ENCODE peak calls at places on chromosomes 1 and 21, in four cellular contexts. One of them, this sample, is unnamed.

GRCh38 chr1:246005067-246005466 is 502.0 kb downstream of the SMYD3 start:
- DNase-seq in suprapubic skin: no peak
- DNase-seq in uterus: no peak
- DNase-seq in ovary: no peak
- DNase-seq in this sample: no peak

GRCh38 chr1:20470174-20470573 is 15.8 kb downstream of the CAMK2N1 start:
- DNase-seq in suprapubic skin: no peak
- DNase-seq in uterus: no peak
- DNase-seq in ovary: no peak
- DNase-seq in this sample: no peak

GRCh38 chr1:11858968-11859871 is 475 bp upstream of the NPPB start:
- DNase-seq in uterus: peak; percentile 53
- DNase-seq in suprapubic skin: no peak
- DNase-seq in ovary: peak; percentile 81
- DNase-seq in this sample: no peak

GRCh38 chr1:87592156-87592555 is 263.5 kb downstream of the LMO4 start:
- DNase-seq in suprapubic skin: no peak
- DNase-seq in ovary: no peak
- DNase-seq in uterus: no peak
- DNase-seq in this sample: no peak

GRCh38 chr1:158180741-158181576 is at the start of gene CD1D:
- DNase-seq in ovary: no peak
- DNase-seq in uterus: peak; percentile 47
- DNase-seq in suprapubic skin: no peak
- DNase-seq in this sample: no peak

GRCh38 chr1:227890451-227891222 is 57.1 kb downstream of the WNT9A start:
- DNase-seq in suprapubic skin: no peak
- DNase-seq in uterus: peak; percentile 12
- DNase-seq in ovary: peak; percentile 15
- DNase-seq in this sample: peak; percentile 95

GRCh38 chr1:78619446-78619802 is 824 bp upstream of the IFI44L start:
- DNase-seq in suprapubic skin: no peak
- DNase-seq in ovary: no peak
- DNase-seq in uterus: no peak
- DNase-seq in this sample: no peak

GRCh38 chr1:113929750-113930498 is 800 bp downstream of the HIPK1 start:
- DNase-seq in ovary: peak; percentile 49
- DNase-seq in uterus: no peak
- DNase-seq in suprapubic skin: peak; percentile 82
- DNase-seq in this sample: no peak

GRCh38 chr1:44660176-44660575 is 14.1 kb downstream of the TMEM53 start:
- DNase-seq in ovary: no peak
- DNase-seq in suprapubic skin: no peak
- DNase-seq in uterus: no peak
- DNase-seq in this sample: no peak

GRCh38 chr1:203129501-203130231 is 2.1 kb downstream of the ADORA1 start:
- DNase-seq in ovary: peak; percentile 23
- DNase-seq in uterus: no peak
- DNase-seq in suprapubic skin: no peak
- DNase-seq in this sample: no peak

GRCh38 chr1:111556318-111557037 is 53.0 kb upstream of the ADORA3 start:
- DNase-seq in suprapubic skin: no peak
- DNase-seq in uterus: no peak
- DNase-seq in ovary: no peak
- DNase-seq in this sample: no peak

GRCh38 chr1:90074137-90074536 is 79.2 kb downstream of the ZNF326 start:
- DNase-seq in suprapubic skin: no peak
- DNase-seq in uterus: no peak
- DNase-seq in ovary: no peak
- DNase-seq in this sample: no peak

GRCh38 chr1:243595527-243596206 is 254.4 kb downstream of the AKT3 start:
- DNase-seq in uterus: no peak
- DNase-seq in ovary: no peak
- DNase-seq in suprapubic skin: no peak
- DNase-seq in this sample: no peak

GRCh38 chr1:86552376-86552775 is 5.5 kb downstream of the CLCA4 start:
- DNase-seq in uterus: no peak
- DNase-seq in ovary: no peak
- DNase-seq in suprapubic skin: peak; percentile 50
- DNase-seq in this sample: no peak

GRCh38 chr1:64516803-64517568 is 47.1 kb downstream of the CACHD1 start:
- DNase-seq in uterus: no peak
- DNase-seq in suprapubic skin: no peak
- DNase-seq in ovary: no peak
- DNase-seq in this sample: no peak

GRCh38 chr1:44212355-44213221 is 683 bp upstream of the DMAP1 start:
- DNase-seq in ovary: no peak
- DNase-seq in uterus: no peak
- DNase-seq in suprapubic skin: no peak
- DNase-seq in this sample: no peak

GRCh38 chr1:52225174-52225573 is 83.3 kb downstream of the ZFYVE9 start:
- DNase-seq in suprapubic skin: no peak
- DNase-seq in uterus: no peak
- DNase-seq in ovary: no peak
- DNase-seq in this sample: no peak

GRCh38 chr1:8818325-8818775 is 910 bp upstream of the RERE start:
- DNase-seq in uterus: peak; percentile 31
- DNase-seq in suprapubic skin: peak; percentile 87
- DNase-seq in ovary: peak; percentile 66
- DNase-seq in this sample: no peak

GRCh38 chr1:227941509-227942020 is 6.2 kb downstream of the WNT9A start:
- DNase-seq in ovary: peak; percentile 24
- DNase-seq in suprapubic skin: peak; percentile 60
- DNase-seq in uterus: no peak
- DNase-seq in this sample: no peak

DNA sequence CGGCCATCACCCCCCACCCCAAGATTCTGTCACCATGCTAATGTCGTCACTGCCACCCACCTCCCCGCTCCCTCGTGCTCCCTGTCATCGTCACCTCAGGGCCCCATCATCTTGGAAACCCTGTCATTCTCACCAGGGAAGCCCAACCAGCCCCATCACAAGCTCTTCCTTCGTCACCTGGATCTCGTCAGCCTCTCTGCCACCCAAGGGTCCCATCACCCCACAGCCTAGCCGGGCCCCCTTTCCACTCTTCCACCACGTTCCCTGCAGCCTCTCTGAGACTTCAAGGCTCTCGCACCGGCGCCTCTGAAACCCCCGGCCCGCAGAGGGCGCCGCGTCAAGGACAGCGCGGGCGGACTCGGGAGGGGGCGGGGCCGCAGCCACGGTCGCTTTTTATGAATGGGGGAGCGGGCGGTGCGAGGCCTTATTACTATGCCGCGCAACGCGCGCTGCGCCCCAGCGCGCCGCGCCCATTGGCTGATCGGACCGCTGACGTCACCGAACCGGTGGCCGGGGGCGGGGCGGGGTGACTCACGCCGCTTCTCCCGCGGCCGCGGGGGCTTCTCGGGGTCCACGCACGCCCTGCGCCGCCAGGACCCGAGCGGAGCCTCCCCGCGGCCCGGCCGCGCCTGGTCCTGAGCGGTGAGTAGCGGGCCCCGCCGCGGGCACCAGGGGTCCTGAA is at the start of gene GPR3:
- DNase-seq in ovary: peak; percentile 91
- DNase-seq in suprapubic skin: peak; percentile 94
- DNase-seq in uterus: peak; percentile 94
- DNase-seq in this sample: no peak
- TF ChIP-seq POLR2A in ovary: no peak
- TF ChIP-seq POLR2A in suprapubic skin: no peak
- TF ChIP-seq POLR2A in uterus: peak; percentile 45
- TF ChIP-seq POLR2A in this sample: no peak

DNA sequence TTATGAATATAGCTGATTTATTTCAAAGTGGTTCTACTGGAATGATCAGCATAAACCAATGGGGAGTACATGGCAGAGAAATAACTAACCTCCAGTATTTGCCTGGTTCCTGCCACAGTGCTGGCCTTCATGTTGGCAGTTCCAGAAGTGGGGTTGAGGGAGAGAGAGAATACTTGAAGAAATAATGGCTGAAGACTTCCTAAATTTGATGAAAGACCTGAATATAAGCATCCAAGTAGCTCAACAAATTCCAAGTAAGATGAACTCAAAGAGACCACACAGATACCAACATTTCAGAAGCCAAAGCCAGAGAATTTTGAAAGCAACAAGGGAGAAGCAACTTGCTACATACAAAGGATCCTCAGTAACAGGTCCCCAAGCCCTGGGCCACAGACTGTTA is 34.3 kb downstream of the S100B start:
- DNase-seq in uterus: no peak
- DNase-seq in ovary: no peak
- DNase-seq in suprapubic skin: no peak
- DNase-seq in this sample: no peak
- H3K36me3 ChIP-seq in uterus: no peaks in the 10 kb centered on the region
- H3K36me3 ChIP-seq in ovary: no peaks in the 10 kb centered on the region
- H3K36me3 ChIP-seq in suprapubic skin: peaks cover 62% of the 10 kb centered on the region
- H3K36me3 ChIP-seq in this sample: peaks cover 50% of the 10 kb centered on the region

GRCh38 chr1:39738622-39739366 is at the start of gene PPIE:
- DNase-seq in ovary: peak; percentile 96
- DNase-seq in uterus: peak; percentile 91
- DNase-seq in suprapubic skin: peak; percentile 96
- DNase-seq in this sample: no peak
- TF ChIP-seq POLR2A in ovary: peak; percentile 60
- TF ChIP-seq POLR2A in uterus: peak; percentile 38
- TF ChIP-seq POLR2A in suprapubic skin: no peak
- TF ChIP-seq POLR2A in this sample: no peak

GRCh38 chr1:108190686-108191416 is 9.3 kb downstream of the SLC25A24 start:
- DNase-seq in ovary: no peak
- DNase-seq in uterus: no peak
- DNase-seq in suprapubic skin: no peak
- DNase-seq in this sample: no peak
- H3K36me3 ChIP-seq in ovary: no peaks in the 10 kb centered on the region
- H3K36me3 ChIP-seq in uterus: no peaks in the 10 kb centered on the region
- H3K36me3 ChIP-seq in suprapubic skin: peaks cover 20% of the 10 kb centered on the region
- H3K36me3 ChIP-seq in this sample: no peaks in the 10 kb centered on the region

GRCh38 chr1:196955926-196956325 is 12.4 kb downstream of the CFHR2 start:
- DNase-seq in suprapubic skin: no peak
- DNase-seq in uterus: no peak
- DNase-seq in ovary: no peak
- DNase-seq in this sample: no peak
- TF ChIP-seq POLR2A in suprapubic skin: no peak
- TF ChIP-seq POLR2A in uterus: no peak
- TF ChIP-seq POLR2A in ovary: no peak
- TF ChIP-seq POLR2A in this sample: no peak

GRCh38 chr1:154206212-154206611 is at the start of gene CFAP141:
- DNase-seq in uterus: no peak
- DNase-seq in ovary: no peak
- DNase-seq in suprapubic skin: no peak
- DNase-seq in this sample: no peak

GRCh38 chr1:154213274-154213673 is 7.1 kb upstream of the CFAP141 start:
- DNase-seq in uterus: no peak
- DNase-seq in ovary: no peak
- DNase-seq in suprapubic skin: no peak
- DNase-seq in this sample: no peak

GRCh38 chr1:154212083-154212482 is 6.0 kb upstream of the CFAP141 start:
- DNase-seq in ovary: no peak
- DNase-seq in uterus: no peak
- DNase-seq in suprapubic skin: no peak
- DNase-seq in this sample: no peak

GRCh38 chr1:154207262-154207661 is 1.1 kb upstream of the CFAP141 start:
- DNase-seq in suprapubic skin: no peak
- DNase-seq in ovary: no peak
- DNase-seq in uterus: no peak
- DNase-seq in this sample: no peak

GRCh38 chr1:154208677-154209390 is 2.7 kb upstream of the CFAP141 start:
- DNase-seq in suprapubic skin: no peak
- DNase-seq in uterus: no peak
- DNase-seq in ovary: no peak
- DNase-seq in this sample: no peak
- H3K36me3 ChIP-seq in suprapubic skin: peaks cover 84% of the 10 kb centered on the region
- H3K36me3 ChIP-seq in uterus: no peaks in the 10 kb centered on the region
- H3K36me3 ChIP-seq in ovary: no peaks in the 10 kb centered on the region
- H3K36me3 ChIP-seq in this sample: no peaks in the 10 kb centered on the region

DNA sequence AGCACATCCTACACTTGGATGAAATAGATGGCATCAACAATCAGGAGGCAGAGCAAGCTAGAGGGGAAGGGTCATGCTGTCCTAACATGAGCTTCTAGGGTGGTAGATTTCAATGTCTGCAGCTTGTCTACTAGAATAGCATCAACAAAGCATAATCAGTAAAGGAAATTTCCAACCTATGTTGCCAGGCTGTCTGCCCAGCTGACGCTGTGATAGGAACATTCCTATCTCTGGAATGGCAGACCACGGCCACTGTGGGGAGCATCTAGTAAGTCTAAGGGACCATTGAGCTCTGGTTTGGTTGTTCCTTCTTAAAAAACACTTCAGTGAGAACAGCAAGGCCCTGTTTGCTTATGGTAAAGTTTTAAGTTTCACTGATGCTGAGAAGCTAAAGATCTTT is 206.8 kb downstream of the PAPPA2 start:
- DNase-seq in suprapubic skin: no peak
- DNase-seq in uterus: no peak
- DNase-seq in ovary: no peak
- DNase-seq in this sample: no peak
- TF ChIP-seq POLR2A in suprapubic skin: no peak
- TF ChIP-seq POLR2A in uterus: no peak
- TF ChIP-seq POLR2A in ovary: no peak
- TF ChIP-seq POLR2A in this sample: no peak